ENCODE peak calls at places on chromosome 16, in five cellular contexts. K, Y, W, L and F are unnamed samples.

GRCh38 chr16:10123141-10123540 is 59.1 kb downstream of the GRIN2A start:
- DNase-seq in K (no peak), Y (no peak), W (no peak), L (no peak), F (no peak)

GRCh38 chr16:69741951-69742904 is 12.5 kb downstream of the NOB1 start:
- DNase-seq in K (no peak), Y (no peak), W (no peak), L (no peak), F (no peak)

GRCh38 chr16:14321542-14321941 is 250.4 kb downstream of the MRTFB start:
- DNase-seq in K (peak), Y (no peak), W (no peak), L (no peak), F (no peak)

GRCh38 chr16:82071421-82071820 is 36.4 kb downstream of the HSD17B2 start:
- DNase-seq in K (no peak), Y (no peak), W (peak), L (no peak), F (no peak)

GRCh38 chr16:1708768-1709180 is 2.8 kb downstream of the MAPK8IP3 start:
- DNase-seq in K (no peak), Y (no peak), W (peak), L (no peak), F (no peak)

GRCh38 chr16:26524831-26525230 is 541.9 kb upstream of the C16orf82 start:
- DNase-seq in K (no peak), Y (no peak), W (no peak), L (no peak), F (no peak)

GRCh38 chr16:71460246-71460645 is 1.8 kb downstream of the ZNF23 start:
- DNase-seq in K (no peak), Y (no peak), W (peak), L (no peak), F (no peak)

GRCh38 chr16:49586466-49586865 is 212.9 kb downstream of the C16orf78 start:
- DNase-seq in K (no peak), Y (no peak), W (no peak), L (no peak), F (no peak)

GRCh38 chr16:84198401-84198800 is 7.4 kb downstream of the ADAD2 start:
- DNase-seq in K (no peak), Y (no peak), W (peak), L (no peak), F (no peak)

GRCh38 chr16:75750516-75750915 is 24.2 kb upstream of the CPHXL start:
- DNase-seq in K (no peak), Y (no peak), W (no peak), L (no peak), F (no peak)

GRCh38 chr16:3695610-3696369 is 21.5 kb downstream of the TRAP1 start:
- DNase-seq in K (no peak), Y (no peak), W (no peak), L (no peak), F (no peak)

GRCh38 chr16:88886915-88887521 is 20.6 kb upstream of the PABPN1L start:
- DNase-seq in K (no peak), Y (no peak), W (no peak), L (no peak), F (no peak)

GRCh38 chr16:1488054-1488601 is 616 bp downstream of the PTX4 start:
- DNase-seq in K (no peak), Y (no peak), W (no peak), L (no peak), F (no peak)

GRCh38 chr16:86733526-86734254 is 155.3 kb downstream of the FOXL1 start:
- DNase-seq in K (no peak), Y (no peak), W (no peak), L (no peak), F (no peak)

GRCh38 chr16:90020838-90021382 is 1.7 kb upstream of the DBNDD1 start:
- DNase-seq in K (no peak), Y (no peak), W (peak), L (no peak), F (peak)

GRCh38 chr16:56742030-56742984 is 12.4 kb downstream of the NUP93 start:
- DNase-seq in K (no peak), Y (no peak), W (peak), L (no peak), F (no peak)

GRCh38 chr16:58733248-58733670 is 857 bp downstream of the GOT2 start:
- DNase-seq in K (no peak), Y (no peak), W (no peak), L (no peak), F (no peak)

GRCh38 chr16:497258-497657 is 30.3 kb upstream of the CAPN15 start:
- DNase-seq in K (no peak), Y (no peak), W (no peak), L (no peak), F (no peak)

GRCh38 chr16:57125969-57126368 is 33.6 kb downstream of the CPNE2 start:
- DNase-seq in K (no peak), Y (no peak), W (no peak), L (no peak), F (no peak)

GRCh38 chr16:30437511-30438046 is 7.7 kb upstream of the DCTPP1 start:
- DNase-seq in K (peak), Y (no peak), W (no peak), L (no peak), F (peak)

GRCh38 chr16:29811896-29812665 is at the start of gene PRRT2:
- DNase-seq in K (peak), Y (peak), W (peak), L (no peak), F (peak)

GRCh38 chr16:68707341-68708152 is 29.5 kb upstream of the CDH1 start:
- DNase-seq in K (no peak), Y (no peak), W (peak), L (no peak), F (no peak)

GRCh38 chr16:8854298-8854948 is 14.4 kb downstream of the CARHSP1 start:
- DNase-seq in K (no peak), Y (no peak), W (no peak), L (no peak), F (no peak)

GRCh38 chr16:10181196-10182162 is 749 bp downstream of the GRIN2A start:
- DNase-seq in K (no peak), Y (peak), W (peak), L (peak), F (no peak)

GRCh38 chr16:89104930-89105571 is 11.4 kb downstream of the ACSF3 start:
- DNase-seq in K (no peak), Y (no peak), W (no peak), L (no peak), F (no peak)

GRCh38 chr16:8962393-8963009 is 1.2 kb downstream of the USP7 start:
- DNase-seq in K (no peak), Y (peak), W (peak), L (peak), F (peak)

GRCh38 chr16:9134306-9134705 is 42.9 kb downstream of the HAPSTR1 start:
- DNase-seq in K (no peak), Y (no peak), W (no peak), L (no peak), F (no peak)

GRCh38 chr16:14335297-14335696 is 264.2 kb downstream of the MRTFB start:
- DNase-seq in K (no peak), Y (no peak), W (no peak), L (no peak), F (no peak)

GRCh38 chr16:29898786-29899515 is 399 bp downstream of the SEZ6L2 start:
- DNase-seq in K (peak), Y (no peak), W (peak), L (no peak), F (peak)

GRCh38 chr16:51243836-51244483 is 92.9 kb upstream of the SALL1 start:
- DNase-seq in K (no peak), Y (no peak), W (peak), L (no peak), F (no peak)

GRCh38 chr16:3971706-3972105 is 91.2 kb upstream of the CREBBP start:
- DNase-seq in K (no peak), Y (no peak), W (no peak), L (no peak), F (no peak)